ENCODE peak calls at places on chromosomes 13 and 19, in seven cellular contexts. R is mesenteric fat pad; W is NCI-H69; Q is stimulated activated CD8-positive, alpha-beta memory T cell treated with anti-CD3 and anti-CD28 coated beads, Interleukin-15, amount 100 ng/mL, for 1 hour; I is NCI-H1092; A is endothelial cell; G is activated B cell treated with CpG ODN at 0.5 μM for 24 hours. K is an unnamed sample.

GRCh38 chr13:37492741-37493514 is 105.6 kb downstream of the POSTN start:
- DNase-seq in R (no peak), W (no peak), Q (no peak), I (no peak), A (no peak), G (no peak), K (peak; percentile 46)

GRCh38 chr13:48949566-48950506 is 25.9 kb upstream of the FNDC3A start:
- DNase-seq in R (no peak), W (no peak), Q (no peak), I (no peak), A (no peak), G (no peak), K (no peak)

GRCh38 chr19:29690842-29691241 is 24.2 kb downstream of the C19orf12 start:
- DNase-seq in R (no peak), W (peak; percentile 42), Q (no peak), I (no peak), A (no peak), G (no peak), K (peak; percentile 44)

GRCh38 chr19:48624067-48624594 is 4.8 kb downstream of the SPHK2 start:
- DNase-seq in R (peak; percentile 99), W (peak; percentile 99), Q (peak; percentile 86), I (peak; percentile 94), A (peak; percentile 98), G (peak; percentile 95), K (peak; percentile 97)

GRCh38 chr19:19488875-19489690 is 26.3 kb downstream of the TSSK6 start:
- DNase-seq in R (no peak), W (peak; percentile 81), Q (peak; percentile 69), I (no peak), A (peak; percentile 68), G (peak; percentile 53), K (peak; percentile 97)

GRCh38 chr13:52128714-52129700 is at the start of gene NEK5:
- DNase-seq in R (peak; percentile 92), W (peak; percentile 70), Q (peak; percentile 9), I (peak; percentile 13), A (peak; percentile 92), G (peak; percentile 56), K (peak; percentile 40)

GRCh38 chr19:1852294-1852646 is 4.0 kb upstream of the REXO1 start:
- DNase-seq in R (no peak), W (peak; percentile 80), Q (no peak), I (no peak), A (peak; percentile 11), G (no peak), K (no peak)

GRCh38 chr19:5023128-5023571 is 54.2 kb downstream of the KDM4B start:
- DNase-seq in R (no peak), W (no peak), Q (no peak), I (no peak), A (no peak), G (no peak), K (no peak)

GRCh38 chr19:38655148-38655824 is 7.8 kb downstream of the ACTN4 start:
- DNase-seq in R (no peak), W (no peak), Q (no peak), I (no peak), A (no peak), G (no peak), K (peak; percentile 68)

GRCh38 chr19:4987692-4988370 is 18.9 kb downstream of the KDM4B start:
- DNase-seq in R (no peak), W (no peak), Q (no peak), I (no peak), A (no peak), G (no peak), K (no peak)

GRCh38 chr13:73849292-73849691 is 284.9 kb downstream of the KLF12 start:
- DNase-seq in R (no peak), W (peak; percentile 60), Q (no peak), I (no peak), A (peak; percentile 35), G (no peak), K (peak; percentile 58)

GRCh38 chr19:8334458-8335342 is 8.4 kb downstream of the KANK3 start:
- DNase-seq in R (no peak), W (peak; percentile 94), Q (no peak), I (peak; percentile 35), A (peak; percentile 49), G (no peak), K (peak; percentile 37)

GRCh38 chr13:40639226-40639681 is 27.2 kb downstream of the FOXO1 start:
- DNase-seq in R (no peak), W (no peak), Q (no peak), I (no peak), A (no peak), G (no peak), K (peak; percentile 7)

GRCh38 chr19:45294291-45295029 is 28.2 kb downstream of the CKM start:
- DNase-seq in R (no peak), W (no peak), Q (no peak), I (no peak), A (no peak), G (no peak), K (no peak)

GRCh38 chr13:80340643-80341097 is 256 bp downstream of the SPRY2 start:
- DNase-seq in R (no peak), W (peak; percentile 59), Q (no peak), I (peak; percentile 81), A (no peak), G (peak; percentile 27), K (peak; percentile 69)

GRCh38 chr19:3275068-3275582 is 50.7 kb downstream of the CELF5 start:
- DNase-seq in R (no peak), W (peak; percentile 60), Q (no peak), I (no peak), A (peak; percentile 77), G (peak; percentile 31), K (no peak)

GRCh38 chr19:49677232-49677881 is at the start of gene PRMT1:
- DNase-seq in R (no peak), W (peak; percentile 90), Q (no peak), I (no peak), A (peak; percentile 65), G (peak; percentile 71), K (no peak)